ENCODE peak calls at places on chromosomes 12 and 14, in seven cellular contexts. One of them, this sample, is unnamed.

GRCh38 chr12:67663121-67663520 is 14.6 kb downstream of the DYRK2 start:
- DNase-seq in AG04450: peak
- DNase-seq in heart left ventricle: no peak
- DNase-seq in BE2C: no peak
- DNase-seq in neural progenitor cell: no peak
- DNase-seq in RWPE2: no peak
- DNase-seq in fibroblast of pulmonary artery: peak
- DNase-seq in this sample: no peak

GRCh38 chr12:6233121-6233971 is 33.1 kb downstream of the CD9 start:
- DNase-seq in BE2C: no peak
- DNase-seq in RWPE2: no peak
- DNase-seq in AG04450: no peak
- DNase-seq in fibroblast of pulmonary artery: no peak
- DNase-seq in neural progenitor cell: no peak
- DNase-seq in heart left ventricle: peak
- DNase-seq in this sample: no peak

GRCh38 chr14:32567543-32568384 is 238.7 kb downstream of the AKAP6 start:
- DNase-seq in fibroblast of pulmonary artery: peak
- DNase-seq in neural progenitor cell: no peak
- DNase-seq in BE2C: no peak
- DNase-seq in AG04450: no peak
- DNase-seq in heart left ventricle: no peak
- DNase-seq in RWPE2: no peak
- DNase-seq in this sample: no peak

GRCh38 chr14:59787045-59787674 is 83.4 kb downstream of the RTN1 start:
- DNase-seq in fibroblast of pulmonary artery: no peak
- DNase-seq in neural progenitor cell: peak
- DNase-seq in BE2C: no peak
- DNase-seq in RWPE2: no peak
- DNase-seq in AG04450: no peak
- DNase-seq in heart left ventricle: no peak
- DNase-seq in this sample: no peak

GRCh38 chr12:2397356-2398045 is 344.7 kb downstream of the CACNA1C start:
- DNase-seq in RWPE2: peak
- DNase-seq in AG04450: no peak
- DNase-seq in BE2C: no peak
- DNase-seq in heart left ventricle: no peak
- DNase-seq in fibroblast of pulmonary artery: no peak
- DNase-seq in neural progenitor cell: no peak
- DNase-seq in this sample: no peak

GRCh38 chr14:48005986-48006385 is 330.6 kb upstream of the MDGA2 start:
- DNase-seq in RWPE2: no peak
- DNase-seq in neural progenitor cell: no peak
- DNase-seq in AG04450: no peak
- DNase-seq in heart left ventricle: no peak
- DNase-seq in fibroblast of pulmonary artery: no peak
- DNase-seq in BE2C: no peak
- DNase-seq in this sample: no peak

GRCh38 chr14:89458713-89459112 is 41.7 kb upstream of the FOXN3 start:
- DNase-seq in RWPE2: no peak
- DNase-seq in AG04450: no peak
- DNase-seq in heart left ventricle: no peak
- DNase-seq in BE2C: no peak
- DNase-seq in fibroblast of pulmonary artery: no peak
- DNase-seq in neural progenitor cell: no peak
- DNase-seq in this sample: no peak

GRCh38 chr14:88825503-88825902 is 1.1 kb downstream of the TTC8 start:
- DNase-seq in heart left ventricle: no peak
- DNase-seq in neural progenitor cell: no peak
- DNase-seq in BE2C: no peak
- DNase-seq in RWPE2: no peak
- DNase-seq in fibroblast of pulmonary artery: no peak
- DNase-seq in AG04450: no peak
- DNase-seq in this sample: no peak

GRCh38 chr12:5376591-5377207 is 55.2 kb upstream of the NTF3 start:
- DNase-seq in BE2C: no peak
- DNase-seq in neural progenitor cell: no peak
- DNase-seq in fibroblast of pulmonary artery: no peak
- DNase-seq in AG04450: no peak
- DNase-seq in heart left ventricle: no peak
- DNase-seq in RWPE2: no peak
- DNase-seq in this sample: no peak

GRCh38 chr12:22353615-22354325 is 19.3 kb upstream of the ST8SIA1 start:
- DNase-seq in heart left ventricle: no peak
- DNase-seq in RWPE2: no peak
- DNase-seq in fibroblast of pulmonary artery: no peak
- DNase-seq in AG04450: no peak
- DNase-seq in BE2C: no peak
- DNase-seq in neural progenitor cell: no peak
- DNase-seq in this sample: no peak

GRCh38 chr12:8742501-8742900 is 44.7 kb downstream of the RIMKLB start:
- DNase-seq in fibroblast of pulmonary artery: peak
- DNase-seq in BE2C: no peak
- DNase-seq in RWPE2: no peak
- DNase-seq in heart left ventricle: no peak
- DNase-seq in AG04450: peak
- DNase-seq in neural progenitor cell: no peak
- DNase-seq in this sample: no peak

GRCh38 chr14:89444044-89444443 is 27.0 kb upstream of the FOXN3 start:
- DNase-seq in neural progenitor cell: no peak
- DNase-seq in fibroblast of pulmonary artery: no peak
- DNase-seq in AG04450: no peak
- DNase-seq in BE2C: no peak
- DNase-seq in heart left ventricle: no peak
- DNase-seq in RWPE2: no peak
- DNase-seq in this sample: peak

GRCh38 chr12:12612403-12612802 is 727 bp downstream of the CREBL2 start:
- DNase-seq in RWPE2: no peak
- DNase-seq in neural progenitor cell: peak
- DNase-seq in heart left ventricle: no peak
- DNase-seq in fibroblast of pulmonary artery: peak
- DNase-seq in AG04450: peak
- DNase-seq in BE2C: no peak
- DNase-seq in this sample: peak

GRCh38 chr12:67716817-67717216 is 68.3 kb downstream of the DYRK2 start:
- DNase-seq in fibroblast of pulmonary artery: peak
- DNase-seq in AG04450: no peak
- DNase-seq in BE2C: no peak
- DNase-seq in RWPE2: no peak
- DNase-seq in heart left ventricle: no peak
- DNase-seq in neural progenitor cell: no peak
- DNase-seq in this sample: no peak

GRCh38 chr12:12548713-12549112 is 13.9 kb downstream of the DUSP16 start:
- DNase-seq in heart left ventricle: no peak
- DNase-seq in BE2C: no peak
- DNase-seq in neural progenitor cell: no peak
- DNase-seq in fibroblast of pulmonary artery: no peak
- DNase-seq in RWPE2: no peak
- DNase-seq in AG04450: no peak
- DNase-seq in this sample: no peak

GRCh38 chr12:126051611-126052107 is 986.4 kb downstream of the AACS start:
- DNase-seq in RWPE2: peak
- DNase-seq in BE2C: no peak
- DNase-seq in heart left ventricle: no peak
- DNase-seq in fibroblast of pulmonary artery: peak
- DNase-seq in AG04450: no peak
- DNase-seq in neural progenitor cell: no peak
- DNase-seq in this sample: no peak

GRCh38 chr12:122348505-122348904 is 74.0 kb downstream of the CLIP1 start:
- DNase-seq in BE2C: no peak
- DNase-seq in RWPE2: no peak
- DNase-seq in neural progenitor cell: no peak
- DNase-seq in AG04450: no peak
- DNase-seq in fibroblast of pulmonary artery: no peak
- DNase-seq in heart left ventricle: no peak
- DNase-seq in this sample: no peak

GRCh38 chr12:31525496-31526157 is 65.3 kb downstream of the DENND5B start:
- DNase-seq in RWPE2: no peak
- DNase-seq in BE2C: no peak
- DNase-seq in neural progenitor cell: no peak
- DNase-seq in heart left ventricle: no peak
- DNase-seq in AG04450: no peak
- DNase-seq in fibroblast of pulmonary artery: no peak
- DNase-seq in this sample: no peak

GRCh38 chr14:75283884-75284563 is 5.4 kb downstream of the FOS start:
- DNase-seq in heart left ventricle: no peak
- DNase-seq in fibroblast of pulmonary artery: peak
- DNase-seq in neural progenitor cell: no peak
- DNase-seq in AG04450: no peak
- DNase-seq in BE2C: no peak
- DNase-seq in RWPE2: no peak
- DNase-seq in this sample: no peak

GRCh38 chr12:41437578-41437977 is 249.5 kb downstream of the PDZRN4 start:
- DNase-seq in fibroblast of pulmonary artery: peak
- DNase-seq in RWPE2: no peak
- DNase-seq in BE2C: no peak
- DNase-seq in heart left ventricle: no peak
- DNase-seq in AG04450: no peak
- DNase-seq in neural progenitor cell: no peak
- DNase-seq in this sample: no peak

GRCh38 chr12:24948452-24948815 is 467 bp downstream of the BCAT1 start:
- DNase-seq in BE2C: peak
- DNase-seq in AG04450: no peak
- DNase-seq in RWPE2: no peak
- DNase-seq in fibroblast of pulmonary artery: peak
- DNase-seq in heart left ventricle: no peak
- DNase-seq in neural progenitor cell: peak
- DNase-seq in this sample: peak

GRCh38 chr12:74581439-74581838 is 43.8 kb downstream of the ATXN7L3B start:
- DNase-seq in fibroblast of pulmonary artery: no peak
- DNase-seq in neural progenitor cell: no peak
- DNase-seq in AG04450: no peak
- DNase-seq in heart left ventricle: no peak
- DNase-seq in RWPE2: no peak
- DNase-seq in BE2C: no peak
- DNase-seq in this sample: no peak

GRCh38 chr14:50814161-50814560 is 16.8 kb downstream of the NIN start:
- DNase-seq in BE2C: no peak
- DNase-seq in RWPE2: no peak
- DNase-seq in heart left ventricle: no peak
- DNase-seq in fibroblast of pulmonary artery: no peak
- DNase-seq in neural progenitor cell: no peak
- DNase-seq in AG04450: no peak
- DNase-seq in this sample: no peak

GRCh38 chr14:67883717-67884116 is 64.1 kb downstream of the RAD51B start:
- DNase-seq in AG04450: no peak
- DNase-seq in fibroblast of pulmonary artery: peak
- DNase-seq in heart left ventricle: no peak
- DNase-seq in BE2C: no peak
- DNase-seq in RWPE2: no peak
- DNase-seq in neural progenitor cell: no peak
- DNase-seq in this sample: no peak

GRCh38 chr12:6074979-6075585 is 49.4 kb downstream of the VWF start:
- DNase-seq in BE2C: no peak
- DNase-seq in neural progenitor cell: peak
- DNase-seq in fibroblast of pulmonary artery: no peak
- DNase-seq in RWPE2: no peak
- DNase-seq in AG04450: no peak
- DNase-seq in heart left ventricle: peak
- DNase-seq in this sample: no peak

GRCh38 chr12:113070117-113070906 is 13.8 kb downstream of the DTX1 start:
- DNase-seq in AG04450: no peak
- DNase-seq in fibroblast of pulmonary artery: peak
- DNase-seq in BE2C: no peak
- DNase-seq in heart left ventricle: peak
- DNase-seq in RWPE2: no peak
- DNase-seq in neural progenitor cell: no peak
- DNase-seq in this sample: peak

GRCh38 chr12:113071427-113072112 is 15.0 kb downstream of the DTX1 start:
- DNase-seq in AG04450: no peak
- DNase-seq in fibroblast of pulmonary artery: no peak
- DNase-seq in neural progenitor cell: peak
- DNase-seq in BE2C: no peak
- DNase-seq in heart left ventricle: no peak
- DNase-seq in RWPE2: no peak
- DNase-seq in this sample: no peak

GRCh38 chr12:113072136-113072535 is 15.6 kb downstream of the DTX1 start:
- DNase-seq in AG04450: no peak
- DNase-seq in fibroblast of pulmonary artery: no peak
- DNase-seq in neural progenitor cell: no peak
- DNase-seq in BE2C: no peak
- DNase-seq in heart left ventricle: no peak
- DNase-seq in RWPE2: no peak
- DNase-seq in this sample: no peak

GRCh38 chr12:113069751-113070116 is 13.2 kb downstream of the DTX1 start:
- DNase-seq in RWPE2: no peak
- DNase-seq in neural progenitor cell: no peak
- DNase-seq in fibroblast of pulmonary artery: no peak
- DNase-seq in heart left ventricle: no peak
- DNase-seq in BE2C: no peak
- DNase-seq in AG04450: no peak
- DNase-seq in this sample: no peak

GRCh38 chr12:113071063-113071426 is 14.5 kb downstream of the DTX1 start:
- DNase-seq in RWPE2: no peak
- DNase-seq in BE2C: no peak
- DNase-seq in fibroblast of pulmonary artery: no peak
- DNase-seq in AG04450: no peak
- DNase-seq in heart left ventricle: no peak
- DNase-seq in neural progenitor cell: no peak
- DNase-seq in this sample: no peak
- H3K4me3 ChIP-seq in RWPE2: no peak
- H3K4me3 ChIP-seq in BE2C: no peak
- H3K4me3 ChIP-seq in fibroblast of pulmonary artery: no peak
- H3K4me3 ChIP-seq in AG04450: no peak
- H3K4me3 ChIP-seq in heart left ventricle: no peak
- H3K4me3 ChIP-seq in neural progenitor cell: no peak
- H3K4me3 ChIP-seq in this sample: no peak

DNA sequence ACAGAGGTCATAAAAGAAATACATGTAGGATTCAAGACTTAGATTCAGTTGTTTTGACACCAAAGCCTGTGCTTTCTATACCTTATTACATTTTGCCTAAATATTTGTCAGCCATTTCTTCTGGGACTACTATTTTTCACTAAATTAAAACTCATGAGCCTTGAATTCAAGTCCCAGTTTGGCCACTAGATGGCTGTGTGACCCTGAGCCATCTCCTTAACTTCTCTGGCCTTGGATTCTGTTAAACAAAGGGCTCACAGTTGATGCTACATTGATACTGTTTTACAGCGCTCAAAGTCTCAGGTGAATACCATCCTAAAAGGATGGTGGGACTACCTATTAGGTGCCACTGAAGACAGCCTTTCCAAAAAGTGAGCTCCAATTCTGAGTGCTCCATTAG is 39.6 kb upstream of the CCDC198 start:
- DNase-seq in RWPE2: no peak
- DNase-seq in AG04450: no peak
- DNase-seq in heart left ventricle: no peak
- DNase-seq in fibroblast of pulmonary artery: peak
- DNase-seq in BE2C: no peak
- DNase-seq in neural progenitor cell: peak
- DNase-seq in this sample: peak
- TF ChIP-seq CTCF in RWPE2: peak
- TF ChIP-seq CTCF in AG04450: peak
- TF ChIP-seq CTCF in heart left ventricle: no peak
- TF ChIP-seq CTCF in fibroblast of pulmonary artery: peak
- TF ChIP-seq CTCF in BE2C: peak
- TF ChIP-seq CTCF in neural progenitor cell: peak
- TF ChIP-seq CTCF in this sample: peak

GRCh38 chr12:108727868-108728735 is 3.2 kb downstream of the CORO1C start:
- DNase-seq in RWPE2: no peak
- DNase-seq in fibroblast of pulmonary artery: no peak
- DNase-seq in BE2C: no peak
- DNase-seq in heart left ventricle: no peak
- DNase-seq in neural progenitor cell: no peak
- DNase-seq in AG04450: no peak
- DNase-seq in this sample: no peak
- H3K4me3 ChIP-seq in RWPE2: no peak
- H3K4me3 ChIP-seq in fibroblast of pulmonary artery: peak
- H3K4me3 ChIP-seq in BE2C: no peak
- H3K4me3 ChIP-seq in heart left ventricle: peak
- H3K4me3 ChIP-seq in neural progenitor cell: no peak
- H3K4me3 ChIP-seq in AG04450: peak
- H3K4me3 ChIP-seq in this sample: no peak

GRCh38 chr12:16165506-16165905 is 112.0 kb downstream of the SLC15A5 start:
- DNase-seq in AG04450: peak
- DNase-seq in RWPE2: no peak
- DNase-seq in neural progenitor cell: peak
- DNase-seq in heart left ventricle: no peak
- DNase-seq in BE2C: peak
- DNase-seq in fibroblast of pulmonary artery: peak
- DNase-seq in this sample: peak
- TF ChIP-seq CTCF in AG04450: peak
- TF ChIP-seq CTCF in RWPE2: peak
- TF ChIP-seq CTCF in neural progenitor cell: peak
- TF ChIP-seq CTCF in heart left ventricle: peak
- TF ChIP-seq CTCF in BE2C: peak
- TF ChIP-seq CTCF in fibroblast of pulmonary artery: peak
- TF ChIP-seq CTCF in this sample: no peak